ENCODE peak calls at places on chromosomes 12 and 14, in seven cellular contexts. T, Z, B, M, N, R and U are unnamed samples.

GRCh38 chr12:106527356-106527755 is 55.4 kb upstream of the RFX4 start:
- DNase-seq in B (peak), T (no peak), N (no peak), M (no peak), R (no peak), Z (no peak), U (no peak)

GRCh38 chr12:60072911-60073310 is 477.1 kb downstream of the SLC16A7 start:
- DNase-seq in M (no peak), Z (no peak), R (no peak), N (no peak), B (peak), T (no peak), U (peak)

GRCh38 chr14:94919896-94920295 is 150.0 kb upstream of the GSC start:
- DNase-seq in B (no peak), T (no peak), Z (no peak), N (no peak), R (no peak), M (no peak), U (no peak)

GRCh38 chr12:109894939-109895338 is 5.1 kb upstream of the TCHP start:
- DNase-seq in N (no peak), B (no peak), Z (no peak), T (no peak), R (no peak), M (no peak), U (no peak)

GRCh38 chr14:39988939-39989338 is 556.7 kb upstream of the FBXO33 start:
- DNase-seq in Z (peak), T (peak), R (no peak), B (peak), N (no peak), M (no peak), U (peak)

GRCh38 chr14:64293976-64294671 is at the start of gene ESR2:
- DNase-seq in Z (peak), R (no peak), M (no peak), B (no peak), N (no peak), T (peak), U (no peak)

GRCh38 chr12:4174417-4174816 is 99.1 kb upstream of the CCND2 start:
- DNase-seq in N (no peak), Z (peak), M (no peak), B (no peak), T (no peak), R (no peak), U (no peak)

GRCh38 chr12:79681008-79681590 is 9.7 kb downstream of the PAWR start:
- DNase-seq in R (no peak), B (no peak), Z (no peak), T (no peak), N (no peak), M (no peak), U (peak)

GRCh38 chr12:85441740-85442139 is 161.7 kb downstream of the ALX1 start:
- DNase-seq in T (peak), M (no peak), Z (peak), N (no peak), B (no peak), R (no peak), U (peak)

GRCh38 chr12:68846811-68847210 is 38.8 kb downstream of the MDM2 start:
- DNase-seq in N (no peak), R (no peak), T (no peak), M (no peak), B (no peak), Z (no peak), U (no peak)

GRCh38 chr12:65632131-65632855 is 192.0 kb upstream of the HMGA2 start:
- DNase-seq in M (no peak), T (no peak), B (no peak), N (no peak), Z (no peak), R (no peak), U (no peak)

GRCh38 chr12:29782285-29782820 is 1.4 kb downstream of the TMTC1 start:
- DNase-seq in R (no peak), N (no peak), B (peak), Z (peak), T (peak), M (no peak), U (peak)

GRCh38 chr14:22691171-22691570 is 47.0 kb upstream of the OR6J1 start:
- DNase-seq in B (peak), N (no peak), T (no peak), M (no peak), Z (no peak), R (no peak), U (peak)

GRCh38 chr14:45201908-45202307 is 51.1 kb downstream of the MIS18BP1 start:
- DNase-seq in N (no peak), T (no peak), B (no peak), M (no peak), R (no peak), Z (peak), U (no peak)

GRCh38 chr14:91237219-91237618 is 7.3 kb downstream of the GPR68 start:
- DNase-seq in Z (no peak), N (no peak), R (no peak), T (no peak), B (peak), M (no peak), U (no peak)

GRCh38 chr12:124938606-124939427 is 24.4 kb upstream of the UBC start:
- DNase-seq in T (no peak), Z (peak), R (no peak), B (peak), N (peak), M (peak), U (no peak)

GRCh38 chr14:67503331-67503730 is 14.8 kb upstream of the TMEM229B start:
- DNase-seq in T (no peak), B (no peak), Z (no peak), R (no peak), M (no peak), N (no peak), U (no peak)

GRCh38 chr12:110794623-110795280 is 52.0 kb upstream of the CCDC63 start:
- DNase-seq in N (peak), B (no peak), R (no peak), M (no peak), T (no peak), Z (no peak), U (no peak)

GRCh38 chr12:9378430-9378835 is 170.2 kb upstream of the PZP start:
- DNase-seq in N (no peak), B (no peak), T (no peak), M (no peak), Z (peak), R (no peak), U (no peak)

GRCh38 chr12:52206309-52207040 is 14.7 kb upstream of the KRT80 start:
- DNase-seq in T (no peak), B (peak), N (no peak), R (no peak), M (no peak), Z (no peak), U (no peak)

GRCh38 chr12:132866251-132866828 is 21.1 kb downstream of the CHFR start:
- DNase-seq in B (peak), M (no peak), T (no peak), N (no peak), R (no peak), Z (no peak), U (no peak)

GRCh38 chr12:81078469-81079196 is 754 bp downstream of the ACSS3 start:
- DNase-seq in M (no peak), T (no peak), Z (peak), B (peak), N (peak), R (no peak), U (peak)

GRCh38 chr12:64824500-64825142 is at the start of gene TBC1D30:
- DNase-seq in T (peak), N (peak), Z (peak), M (peak), B (no peak), R (no peak), U (no peak)

GRCh38 chr14:94162466-94162865 is 11.7 kb upstream of the PPP4R4 start:
- DNase-seq in T (no peak), B (no peak), R (no peak), M (no peak), N (no peak), Z (no peak), U (no peak)

GRCh38 chr12:120402217-120402616 is 33.3 kb upstream of the MSI1 start:
- DNase-seq in B (no peak), R (no peak), N (no peak), M (no peak), Z (peak), T (no peak), U (no peak)

GRCh38 chr14:80433811-80434210 is 222.5 kb upstream of the DIO2 start:
- DNase-seq in B (no peak), R (no peak), N (no peak), Z (no peak), M (no peak), T (no peak), U (no peak)

GRCh38 chr12:57160021-57160420 is 12.6 kb upstream of the LRP1-AS start:
- DNase-seq in R (no peak), B (no peak), M (no peak), T (no peak), N (no peak), Z (no peak), U (no peak)

GRCh38 chr12:3958534-3958933 is 85.3 kb upstream of the PARP11 start:
- DNase-seq in T (no peak), B (no peak), M (no peak), N (no peak), R (no peak), Z (no peak), U (no peak)

GRCh38 chr12:52903855-52904508 is 894 bp downstream of the KRT8 start:
- DNase-seq in M (no peak), B (peak), N (peak), Z (peak), R (no peak), T (peak), U (peak)

GRCh38 chr14:97975960-97976359 is 1178.8 kb downstream of the VRK1 start:
- DNase-seq in N (no peak), T (no peak), R (no peak), M (no peak), B (no peak), Z (no peak), U (no peak)

GRCh38 chr12:79444089-79444488 is 246.7 kb downstream of the PAWR start:
- DNase-seq in N (no peak), T (no peak), R (no peak), M (no peak), Z (no peak), B (peak), U (no peak)

GRCh38 chr12:66010787-66011547 is 119.6 kb downstream of the LLPH start:
- DNase-seq in T (no peak), B (no peak), R (no peak), Z (no peak), N (no peak), M (no peak), U (no peak)

GRCh38 chr14:80692903-80693302 is 248.6 kb downstream of the CEP128 start:
- DNase-seq in B (no peak), T (no peak), Z (no peak), R (no peak), N (no peak), M (no peak), U (no peak)

GRCh38 chr14:96592591-96593388 is 90.6 kb downstream of the PAPOLA start:
- DNase-seq in T (no peak), N (no peak), R (peak), M (peak), B (no peak), Z (no peak), U (no peak)

GRCh38 chr12:127681151-127681754 is 585.7 kb upstream of the TMEM132C start:
- DNase-seq in N (no peak), T (no peak), B (no peak), R (no peak), M (no peak), Z (no peak), U (no peak)

GRCh38 chr12:49013403-49013802 is 5.2 kb downstream of the PRKAG1 start:
- DNase-seq in N (no peak), B (no peak), T (no peak), R (no peak), M (no peak), Z (no peak), U (no peak)

GRCh38 chr14:20624495-20625070 is 16.9 kb downstream of the OR6S1 start:
- DNase-seq in B (no peak), Z (peak), R (no peak), N (peak), T (no peak), M (no peak), U (peak)

GRCh38 chr12:27970981-27971489 is 1.5 kb downstream of the PTHLH start:
- DNase-seq in N (no peak), T (no peak), M (no peak), R (no peak), Z (peak), B (no peak), U (no peak)